ENCODE peak calls at places on chromosomes 3 and 15, in seven cellular contexts. G is PC-3, Q is H1, W is HepG2, J is MM.1S, F is mammary epithelial cell, M is astrocyte. K is an unnamed sample.

GRCh38 chr15:40263036-40263754 is 19.7 kb downstream of the ANKRD63 start:
- DNase-seq in G (no peak), Q (no peak), W (no peak), J (no peak), F (no peak), M (peak; percentile 64), K (no peak)

GRCh38 chr3:196868297-196868661 is 559 bp downstream of the SENP5 start:
- DNase-seq in G (peak; percentile 10), Q (no peak), W (peak; percentile 20), J (peak; percentile 33), F (no peak), M (peak; percentile 22), K (peak; percentile 34)

GRCh38 chr3:64140651-64141050 is 84.6 kb downstream of the PRICKLE2 start:
- DNase-seq in G (no peak), Q (no peak), W (no peak), J (no peak), F (no peak), M (no peak), K (no peak)

GRCh38 chr3:171284308-171285075 is 175.7 kb downstream of the TNIK start:
- DNase-seq in G (peak; percentile 76), Q (peak; percentile 3), W (no peak), J (no peak), F (peak; percentile 92), M (peak; percentile 98), K (peak; percentile 23)

GRCh38 chr3:41040256-41040655 is 159.0 kb upstream of the CTNNB1 start:
- DNase-seq in G (no peak), Q (no peak), W (no peak), J (no peak), F (no peak), M (no peak), K (no peak)

GRCh38 chr3:33438871-33439270 is 1.3 kb downstream of the UBP1 start:
- DNase-seq in G (no peak), Q (no peak), W (no peak), J (peak; percentile 34), F (no peak), M (no peak), K (peak; percentile 56)

GRCh38 chr3:125624341-125624740 is 29.0 kb upstream of the OSBPL11 start:
- DNase-seq in G (no peak), Q (no peak), W (no peak), J (no peak), F (no peak), M (peak; percentile 55), K (no peak)

GRCh38 chr3:169192643-169193042 is 470.9 kb downstream of the MECOM start:
- DNase-seq in G (no peak), Q (no peak), W (no peak), J (no peak), F (no peak), M (no peak), K (no peak)

GRCh38 chr3:82637574-82637973 is 876.1 kb upstream of the GBE1 start:
- DNase-seq in G (no peak), Q (no peak), W (no peak), J (no peak), F (no peak), M (no peak), K (no peak)

GRCh38 chr3:40116478-40117162 is 192.9 kb upstream of the EIF1B start:
- DNase-seq in G (peak; percentile 38), Q (no peak), W (no peak), J (no peak), F (peak; percentile 77), M (peak; percentile 69), K (no peak)

GRCh38 chr15:50907866-50908208 is 646 bp upstream of the AP4E1 start:
- DNase-seq in G (peak; percentile 15), Q (no peak), W (peak; percentile 44), J (peak; percentile 56), F (peak; percentile 36), M (peak; percentile 17), K (peak; percentile 55)

GRCh38 chr3:65006300-65006739 is 318.5 kb upstream of the ADAMTS9 start:
- DNase-seq in G (no peak), Q (no peak), W (no peak), J (peak; percentile 18), F (peak; percentile 30), M (peak; percentile 72), K (peak; percentile 17)

GRCh38 chr3:117045143-117045542 is 335.6 kb downstream of the TUSC7 start:
- DNase-seq in G (peak; percentile 10), Q (peak; percentile 62), W (no peak), J (no peak), F (no peak), M (no peak), K (no peak)

GRCh38 chr3:39383913-39384664 is 919 bp downstream of the SLC25A38 start:
- DNase-seq in G (peak; percentile 96), Q (peak; percentile 82), W (peak; percentile 89), J (peak; percentile 98), F (peak; percentile 93), M (peak; percentile 83), K (peak; percentile 89)

GRCh38 chr3:15217841-15218267 is 11.8 kb downstream of the CAPN7 start:
- DNase-seq in G (no peak), Q (no peak), W (no peak), J (no peak), F (no peak), M (no peak), K (no peak)

GRCh38 chr3:53243165-53243564 is 12.7 kb downstream of the TKT start:
- DNase-seq in G (no peak), Q (no peak), W (no peak), J (no peak), F (no peak), M (peak; percentile 53), K (peak; percentile 39)

GRCh38 chr3:193560091-193560490 is 5.4 kb upstream of the ATP13A4 start:
- DNase-seq in G (no peak), Q (no peak), W (no peak), J (no peak), F (no peak), M (no peak), K (no peak)

GRCh38 chr3:111859061-111859973 is at the start of gene PHLDB2:
- DNase-seq in G (peak; percentile 97), Q (no peak), W (peak; percentile 68), J (peak; percentile 38), F (peak; percentile 97), M (peak; percentile 73), K (peak; percentile 79)

GRCh38 chr15:34799825-34800168 is 4.4 kb upstream of the ACTC1 start:
- DNase-seq in G (no peak), Q (no peak), W (no peak), J (no peak), F (no peak), M (no peak), K (no peak)

GRCh38 chr15:43513550-43513949 is 3.9 kb upstream of the MAP1A start:
- DNase-seq in G (peak; percentile 18), Q (no peak), W (no peak), J (no peak), F (no peak), M (no peak), K (no peak)

GRCh38 chr15:43515731-43516130 is 1.7 kb upstream of the MAP1A start:
- DNase-seq in G (no peak), Q (no peak), W (no peak), J (no peak), F (no peak), M (no peak), K (no peak)

GRCh38 chr15:43516801-43517353 is 531 bp upstream of the MAP1A start:
- DNase-seq in G (no peak), Q (no peak), W (no peak), J (no peak), F (no peak), M (peak; percentile 69), K (peak; percentile 46)

GRCh38 chr15:43516185-43516584 is 1.2 kb upstream of the MAP1A start:
- DNase-seq in G (no peak), Q (no peak), W (no peak), J (no peak), F (no peak), M (no peak), K (peak; percentile 29)

GRCh38 chr15:43514241-43515057 is 3.0 kb upstream of the MAP1A start:
- DNase-seq in G (peak; percentile 41), Q (no peak), W (peak; percentile 31), J (peak; percentile 18), F (no peak), M (peak; percentile 28), K (peak; percentile 51)
- TF ChIP-seq CTCF in G (peak; percentile 79), Q (peak; percentile 75), W (peak; percentile 70), J (peak; percentile 69), F (peak; percentile 57), M (peak; percentile 56), K (peak; percentile 70)

GRCh38 chr3:19148768-19149091 is 420 bp downstream of the KCNH8 start:
- DNase-seq in G (no peak), Q (no peak), W (no peak), J (no peak), F (no peak), M (no peak), K (no peak)
- TF ChIP-seq EZH2 in G (no peak), Q (no peak), W (no peak), J (no peak), F (peak; percentile 61), M (no peak), K (no peak)

GRCh38 chr3:50388021-50388719 is 28.8 kb upstream of the TMEM115 start:
- DNase-seq in G (no peak), Q (no peak), W (no peak), J (no peak), F (no peak), M (no peak), K (no peak)
- TF ChIP-seq CTCF in G (peak; percentile 54), Q (peak; percentile 77), W (peak; percentile 73), J (peak; percentile 53), F (peak; percentile 10), M (peak; percentile 10), K (peak; percentile 24)

GRCh38 chr15:77819841-77820728 is 187.4 kb upstream of the LINGO1 start:
- DNase-seq in G (peak; percentile 9), Q (no peak), W (peak; percentile 14), J (peak; percentile 17), F (peak; percentile 17), M (no peak), K (peak; percentile 49)
- TF ChIP-seq EZH2 in G (peak; percentile 82), Q (peak; percentile 63), W (peak; percentile 74), J (peak; percentile 74), F (peak; percentile 88), M (peak; percentile 95), K (no peak)

DNA sequence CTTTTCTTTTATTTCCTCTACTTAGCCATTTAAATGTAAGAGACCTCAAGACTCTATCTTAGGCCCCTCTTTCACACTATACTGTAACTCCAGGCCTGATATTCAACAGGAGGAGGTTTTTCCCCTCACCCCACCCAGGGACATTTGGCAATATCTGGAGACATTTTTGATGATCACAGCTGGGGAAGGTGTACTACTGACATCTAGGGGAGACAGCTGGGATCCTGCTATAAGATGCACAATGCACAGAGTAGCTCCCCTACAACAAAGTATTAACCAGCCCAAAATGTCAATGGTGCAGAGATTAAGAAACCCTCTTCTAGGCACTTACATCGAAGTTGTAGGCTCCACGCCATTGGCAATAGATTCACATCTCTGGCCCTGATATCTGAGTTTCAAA is 517.5 kb upstream of the UBE2E2 start:
- DNase-seq in G (peak; percentile 60), Q (no peak), W (peak; percentile 4), J (no peak), F (peak; percentile 34), M (no peak), K (no peak)
- TF ChIP-seq CTCF in G (peak; percentile 87), Q (peak; percentile 56), W (peak; percentile 32), J (peak; percentile 41), F (peak; percentile 61), M (no peak), K (no peak)

GRCh38 chr15:67834593-67835348 is 5.1 kb downstream of the RNU6-1 start:
- DNase-seq in G (no peak), Q (no peak), W (no peak), J (no peak), F (no peak), M (no peak), K (no peak)
- TF ChIP-seq EZH2 in G (no peak), Q (no peak), W (peak; percentile 50), J (no peak), F (peak; percentile 95), M (no peak), K (no peak)

GRCh38 chr3:104939196-104939595 is 427.5 kb upstream of the ALCAM start:
- DNase-seq in G (no peak), Q (no peak), W (no peak), J (no peak), F (no peak), M (no peak), K (no peak)
- TF ChIP-seq CTCF in G (no peak), Q (no peak), W (no peak), J (no peak), F (no peak), M (no peak), K (peak; percentile 32)

K was measured in A673.